ENCODE peak calls at places on chromosomes 3 and 15, in six cellular contexts. X is neuronal stem cell, Y is IMR-90, O is trophoblast cell, S is H9, V is H1. C is an unnamed sample.

GRCh38 chr15:90794538-90794937 is 73.8 kb upstream of the FURIN start:
- DNase-seq in X (no peak), Y (no peak), O (no peak), S (no peak), V (no peak), C (no peak)

GRCh38 chr3:31051226-31051625 is 156.8 kb upstream of the GADL1 start:
- DNase-seq in X (no peak), Y (no peak), O (peak), S (no peak), V (no peak), C (no peak)

GRCh38 chr15:92636401-92636949 is 19.1 kb downstream of the FAM174B start:
- DNase-seq in X (no peak), Y (no peak), O (peak), S (no peak), V (no peak), C (no peak)

GRCh38 chr3:161412117-161412516 is 40.8 kb upstream of the SPTSSB start:
- DNase-seq in X (no peak), Y (no peak), O (peak), S (no peak), V (no peak), C (no peak)

GRCh38 chr15:87573534-87573933 is 683.0 kb downstream of the NTRK3 start:
- DNase-seq in X (no peak), Y (no peak), O (no peak), S (no peak), V (no peak), C (no peak)

GRCh38 chr15:72585659-72586058 is 68.8 kb upstream of the GOLGA6B start:
- DNase-seq in X (no peak), Y (peak), O (no peak), S (no peak), V (no peak), C (peak)

GRCh38 chr3:37028329-37028728 is 35.0 kb downstream of the MLH1 start:
- DNase-seq in X (no peak), Y (no peak), O (no peak), S (no peak), V (no peak), C (no peak)

GRCh38 chr3:79517766-79518413 is 249.9 kb downstream of the ROBO1 start:
- DNase-seq in X (peak), Y (peak), O (peak), S (no peak), V (no peak), C (peak)

GRCh38 chr3:143291826-143292447 is 172.4 kb downstream of the CHST2 start:
- DNase-seq in X (no peak), Y (no peak), O (no peak), S (no peak), V (no peak), C (no peak)
- H2BK5ac ChIP-seq in X (no peak), Y (no peak), O (no peak), S (no peak), V (no peak), C (no peak)

GRCh38 chr3:188712257-188712924 is 459.4 kb upstream of the TPRG1 start:
- DNase-seq in X (no peak), Y (peak), O (peak), S (no peak), V (no peak), C (peak)
- H3K14ac ChIP-seq in X (no peak), Y (peak), O (no peak), S (no peak), V (peak), C (no peak)

DNA sequence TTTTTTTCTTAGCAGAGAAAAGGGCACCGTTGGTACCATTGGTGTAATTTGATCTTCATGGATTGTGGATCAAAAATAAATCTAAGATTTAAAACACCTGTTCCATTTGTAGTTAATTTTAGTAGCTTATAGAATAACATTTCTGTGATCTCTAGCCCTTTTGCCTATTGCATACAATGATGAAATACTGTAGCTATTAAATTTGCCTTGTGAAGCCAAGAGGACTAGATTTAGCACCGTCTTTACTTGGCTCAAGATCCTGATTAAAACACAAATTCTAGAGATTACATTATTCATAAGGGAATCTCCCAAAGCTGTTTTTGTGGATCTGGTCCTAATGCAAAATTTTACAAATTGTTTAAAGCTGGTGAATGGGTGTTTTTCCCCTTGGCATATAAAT is 8.2 kb downstream of the TBC1D23 start:
- DNase-seq in X (no peak), Y (peak), O (no peak), S (no peak), V (no peak), C (no peak)
- H3K9ac ChIP-seq in X (no peak), Y (no peak), O (no peak), S (no peak), V (no peak), C (peak)

DNA sequence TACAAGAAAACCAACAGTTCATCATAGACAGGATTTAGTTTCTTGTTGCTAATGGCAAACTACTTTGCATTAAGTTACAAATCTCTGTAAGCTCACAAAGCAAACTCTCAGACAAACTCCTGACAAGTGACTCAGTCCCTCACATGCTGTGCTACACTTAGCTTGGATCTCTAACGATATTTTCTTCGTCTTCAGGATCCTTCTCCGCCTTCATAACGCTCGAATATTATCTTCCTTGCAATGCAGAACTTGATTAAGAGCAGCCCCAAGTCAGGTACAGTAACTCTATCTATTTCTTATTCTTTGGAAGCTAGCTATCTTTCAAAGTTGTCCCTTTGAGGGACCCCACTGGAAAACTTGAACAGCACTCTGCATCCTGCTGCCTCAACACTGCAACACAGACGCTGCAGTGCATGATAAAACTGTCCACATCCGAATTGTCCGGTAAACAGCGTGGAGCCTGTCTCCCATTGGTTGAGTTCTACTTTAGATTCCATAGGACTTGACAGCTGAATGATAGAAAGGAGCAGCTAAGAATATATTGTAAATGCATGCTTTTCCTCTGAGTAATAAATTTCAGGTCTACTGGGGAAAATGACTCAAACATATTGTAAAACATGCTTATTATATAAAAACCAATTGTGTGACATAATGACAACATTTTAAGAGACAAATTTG is 61.3 kb downstream of the UACA start:
- DNase-seq in X (no peak), Y (peak), O (peak), S (no peak), V (no peak), C (peak)
- H2BK5ac ChIP-seq in X (no peak), Y (peak), O (no peak), S (no peak), V (no peak), C (no peak)

DNA sequence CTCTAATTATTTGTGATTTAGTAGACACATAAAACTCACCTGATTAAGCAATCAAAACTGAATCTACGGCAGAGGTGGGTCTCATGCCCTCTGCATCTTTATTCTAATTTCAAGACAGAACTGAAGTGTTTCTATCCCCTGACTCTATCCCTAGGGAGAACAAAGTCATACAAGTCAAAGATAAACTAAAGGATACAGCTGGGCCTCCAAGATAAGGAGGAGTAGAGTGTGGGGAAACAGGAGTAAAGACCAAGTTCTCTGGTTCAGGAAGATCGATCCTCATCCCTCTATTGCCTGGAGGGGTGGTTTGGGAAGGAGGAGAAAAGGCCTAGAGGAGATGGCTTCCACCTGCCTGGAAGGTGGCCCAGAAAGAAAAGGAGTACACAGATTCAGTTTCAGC is 58.7 kb upstream of the BBX start:
- DNase-seq in X (no peak), Y (no peak), O (no peak), S (no peak), V (no peak), C (no peak)
- H3K14ac ChIP-seq in X (no peak), Y (no peak), O (no peak), S (no peak), V (no peak), C (no peak)

DNA sequence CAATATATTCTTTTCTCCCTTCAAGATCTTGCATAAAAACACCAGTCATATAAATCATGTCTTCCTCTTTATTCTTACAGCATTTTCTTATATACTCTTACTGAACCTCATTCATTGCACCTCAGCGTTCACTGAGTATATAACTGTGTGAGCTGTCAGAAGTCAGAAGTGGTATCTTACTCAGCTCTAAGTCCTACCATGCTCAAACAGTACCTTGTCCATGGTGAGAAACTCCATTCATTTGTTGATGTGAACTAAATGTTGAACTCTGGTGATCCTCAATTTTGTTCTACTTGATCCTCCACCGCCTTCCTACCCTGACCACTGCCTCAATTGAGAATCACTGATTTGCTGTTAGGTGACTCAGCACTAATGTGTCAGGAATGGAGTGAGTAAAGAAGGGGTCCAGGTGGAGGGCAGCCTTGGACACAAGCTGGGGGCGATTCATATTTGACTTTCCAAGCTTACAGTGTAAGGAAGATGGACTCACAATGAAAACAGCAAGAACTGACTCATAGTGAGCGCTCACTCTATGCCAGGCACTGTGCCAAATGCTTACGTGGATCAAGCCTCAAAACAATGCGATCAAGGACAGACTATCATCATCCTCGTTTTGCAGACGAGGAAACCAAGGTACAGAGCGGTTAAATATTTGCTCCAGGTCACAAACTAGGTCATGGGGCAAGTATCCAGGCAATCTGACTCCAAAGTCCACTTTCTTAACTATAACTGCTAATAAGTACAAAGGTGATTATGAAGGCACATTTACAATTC is 13.5 kb upstream of the ZFYVE19 start:
- DNase-seq in X (no peak), Y (peak), O (peak), S (no peak), V (no peak), C (peak)
- H3K9ac ChIP-seq in X (no peak), Y (no peak), O (no peak), S (no peak), V (no peak), C (peak)

DNA sequence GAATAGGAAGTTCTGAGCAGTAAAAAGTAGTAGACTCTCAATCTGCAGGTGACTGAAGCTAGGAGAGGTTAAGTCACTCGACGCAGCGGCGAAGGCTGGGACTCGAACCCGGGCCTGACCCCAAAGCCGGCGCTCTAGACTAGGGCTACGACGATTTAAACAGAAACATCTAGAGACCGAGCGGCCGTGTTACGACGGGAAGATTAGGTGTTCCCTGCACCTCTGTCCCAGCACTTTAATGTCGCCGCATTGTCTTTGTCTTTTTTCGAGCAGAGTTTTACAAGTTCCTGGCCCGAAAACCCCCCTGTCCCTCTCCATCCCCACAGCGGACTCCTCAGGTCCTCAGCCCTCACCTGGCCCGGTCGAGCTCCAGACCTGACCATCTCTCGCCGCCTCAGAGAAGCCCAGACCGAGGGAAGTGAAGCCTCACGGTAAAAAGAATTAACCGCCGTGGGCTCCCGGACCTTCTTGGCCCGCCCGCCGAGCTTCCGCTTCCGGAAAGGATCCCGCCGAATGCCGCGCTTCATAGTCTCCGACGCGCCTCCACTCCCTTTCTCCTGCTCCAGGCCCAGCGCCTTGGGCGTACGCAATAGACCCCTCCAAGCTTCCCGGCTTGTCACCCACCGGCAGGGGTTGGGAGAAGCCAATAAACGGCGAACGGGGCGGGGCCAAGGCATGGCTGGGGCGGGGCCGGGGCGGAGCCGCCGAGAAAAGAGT is at the start of gene CCDC14:
- DNase-seq in X (peak), Y (peak), O (peak), S (peak), V (peak), C (peak)
- H2BK5ac ChIP-seq in X (peak), Y (peak), O (peak), S (peak), V (peak), C (peak)

DNA sequence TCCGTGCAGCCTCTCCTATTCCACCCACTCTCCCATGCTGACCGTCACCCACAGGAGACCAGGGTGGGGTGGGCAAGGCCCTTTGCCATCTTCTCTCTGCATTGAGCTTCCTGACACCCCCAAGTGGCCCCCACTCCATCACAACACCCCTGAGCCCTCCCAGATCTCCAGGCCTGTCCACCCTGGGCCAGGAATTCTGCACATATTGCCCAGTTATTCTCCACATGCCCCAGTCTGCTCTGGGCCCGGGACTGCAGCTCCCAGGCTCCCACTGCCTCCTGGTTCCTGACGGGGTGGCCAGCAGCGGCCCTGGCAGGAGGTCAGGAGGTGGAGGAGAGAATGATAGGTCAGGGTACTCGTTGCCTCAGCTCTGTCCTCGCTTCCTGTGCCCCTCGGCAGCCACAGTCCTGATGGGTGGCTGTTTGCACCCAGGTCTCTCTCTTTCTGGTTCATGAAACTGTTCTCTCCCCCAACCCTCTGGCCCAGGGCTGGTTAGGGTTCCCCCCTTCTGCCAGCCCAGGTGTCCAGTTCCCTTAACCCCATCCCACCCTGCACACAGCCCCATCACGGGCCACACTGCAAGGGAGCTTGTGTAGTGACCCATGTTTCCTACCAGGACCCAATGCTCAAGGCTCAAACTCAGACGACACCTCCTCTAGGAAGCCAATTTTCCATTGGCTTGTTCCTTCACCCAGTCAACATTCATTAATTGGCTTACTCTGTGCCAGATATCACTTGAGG is 47.3 kb downstream of the IQSEC1 start:
- DNase-seq in X (no peak), Y (no peak), O (no peak), S (no peak), V (no peak), C (no peak)
- H3K14ac ChIP-seq in X (peak), Y (no peak), O (no peak), S (no peak), V (no peak), C (no peak)

GRCh38 chr3:128490650-128491070 is 2.3 kb downstream of the GATA2 start:
- DNase-seq in X (no peak), Y (no peak), O (peak), S (no peak), V (no peak), C (no peak)

GRCh38 chr3:128488636-128488994 is 4.4 kb downstream of the GATA2 start:
- DNase-seq in X (no peak), Y (no peak), O (no peak), S (no peak), V (no peak), C (no peak)

GRCh38 chr3:128489860-128490649 is 2.9 kb downstream of the GATA2 start:
- DNase-seq in X (no peak), Y (no peak), O (peak), S (peak), V (peak), C (peak)

GRCh38 chr3:128487813-128488635 is 5.0 kb downstream of the GATA2 start:
- DNase-seq in X (no peak), Y (peak), O (peak), S (peak), V (peak), C (peak)

GRCh38 chr3:128488995-128489859 is 3.8 kb downstream of the GATA2 start:
- DNase-seq in X (no peak), Y (no peak), O (peak), S (peak), V (peak), C (peak)
- H3K9ac ChIP-seq in X (no peak), Y (peak), O (peak), S (no peak), V (no peak), C (no peak)

GRCh38 chr15:74213858-74214284 is 11.3 kb upstream of the STRA6 start:
- DNase-seq in X (peak), Y (no peak), O (no peak), S (peak), V (no peak), C (no peak)
- H2BK5ac ChIP-seq in X (peak), Y (no peak), O (no peak), S (no peak), V (peak), C (no peak)

C was measured in mesenchymal stem cell.